ENCODE peak calls at places on chromosome 12, in four cellular contexts. B, Z, K and X are unnamed samples.

GRCh38 chr12:71158361-71158882 is 623 bp upstream of the TSPAN8 start:
- DNase-seq in B (no peak), Z (no peak), K (no peak), X (no peak)

GRCh38 chr12:132171968-132172521 is 27.8 kb downstream of the NOC4L start:
- DNase-seq in B (no peak), Z (no peak), K (no peak), X (no peak)

GRCh38 chr12:3589745-3590144 is 98.7 kb downstream of the PRMT8 start:
- DNase-seq in B (no peak), Z (no peak), K (no peak), X (no peak)

GRCh38 chr12:51868821-51869489 is 18.9 kb upstream of the ANKRD33 start:
- DNase-seq in B (no peak), Z (no peak), K (no peak), X (no peak)

GRCh38 chr12:1838994-1839365 is 18.6 kb downstream of the LRTM2 start:
- DNase-seq in B (no peak), Z (no peak), K (no peak), X (no peak)

GRCh38 chr12:130444081-130444480 is 106.4 kb downstream of the PIWIL1 start:
- DNase-seq in B (no peak), Z (no peak), K (no peak), X (no peak)

GRCh38 chr12:93186131-93186530 is 191.6 kb upstream of the NUDT4 start:
- DNase-seq in B (no peak), Z (no peak), K (no peak), X (no peak)

GRCh38 chr12:108933950-108934349 is 54.1 kb downstream of the DAO start:
- DNase-seq in B (no peak), Z (no peak), K (no peak), X (no peak)